ENCODE peak calls at places on chromosomes 13 and 19, in five cellular contexts. B, A, C, X and P are unnamed samples.

GRCh38 chr13:102040812-102041211 is 361.0 kb downstream of the FGF14 start:
- DNase-seq in A (no peak), B (no peak), C (no peak), X (no peak), P (no peak)

GRCh38 chr13:84360843-84361242 is 478.6 kb upstream of the SLITRK1 start:
- DNase-seq in C (no peak), B (no peak), A (no peak), X (no peak), P (no peak)

GRCh38 chr19:6828698-6829633 is 56.5 kb downstream of the VAV1 start:
- DNase-seq in B (no peak), X (no peak), C (peak; percentile 95), A (no peak), P (no peak)

GRCh38 chr19:14440049-14440448 is 6.9 kb downstream of the PKN1 start:
- DNase-seq in X (peak; percentile 63), A (peak; percentile 81), B (peak; percentile 55), C (no peak), P (no peak)

GRCh38 chr19:28351761-28352160 is 861.2 kb downstream of the UQCRFS1 start:
- DNase-seq in B (no peak), C (no peak), A (no peak), X (no peak), P (no peak)

GRCh38 chr13:109587689-109588088 is 198.7 kb downstream of the IRS2 start:
- DNase-seq in C (no peak), B (no peak), X (no peak), A (no peak), P (no peak)

GRCh38 chr13:70171151-70171550 is 62.9 kb upstream of the KLHL1 start:
- DNase-seq in C (no peak), A (no peak), X (no peak), B (no peak), P (no peak)

GRCh38 chr19:38266981-38267597 is 2.7 kb downstream of the SPINT2 start:
- DNase-seq in A (no peak), X (peak; percentile 86), B (no peak), C (peak; percentile 77), P (no peak)

GRCh38 chr13:23928985-23929384 is 31.7 kb upstream of the C1QTNF9B start:
- DNase-seq in C (peak; percentile 13), B (no peak), A (no peak), X (no peak), P (no peak)

GRCh38 chr19:20667281-20667680 is 5.9 kb upstream of the ZNF626 start:
- DNase-seq in X (no peak), A (no peak), B (no peak), C (no peak), P (no peak)

GRCh38 chr19:55464669-55465068 is at the start of gene C19orf85:
- DNase-seq in C (no peak), A (no peak), X (no peak), B (no peak), P (no peak)

GRCh38 chr19:48724796-48725753 is 5.5 kb upstream of the MAMSTR start:
- DNase-seq in A (peak; percentile 92), B (peak; percentile 82), C (peak; percentile 84), X (peak; percentile 47), P (no peak)

GRCh38 chr13:89628567-89628966 is 1718.9 kb upstream of the MIR17HG start:
- DNase-seq in X (no peak), A (no peak), C (no peak), B (no peak), P (no peak)

GRCh38 chr13:92734068-92734467 is 492.5 kb upstream of the GPC6 start:
- DNase-seq in A (no peak), X (no peak), B (no peak), C (no peak), P (no peak)

GRCh38 chr13:84446972-84447700 is 564.9 kb upstream of the SLITRK1 start:
- DNase-seq in A (no peak), X (no peak), B (no peak), C (no peak), P (no peak)

GRCh38 chr19:35232912-35233311 is 4.4 kb upstream of the FAM187B start:
- DNase-seq in C (no peak), X (peak; percentile 19), B (no peak), A (no peak), P (no peak)

GRCh38 chr19:6602729-6603114 is 11.8 kb upstream of the CD70 start:
- DNase-seq in C (no peak), X (no peak), A (no peak), B (no peak), P (no peak)

GRCh38 chr13:74755065-74755464 is 620.9 kb upstream of the KLF12 start:
- DNase-seq in B (no peak), X (no peak), A (no peak), C (no peak), P (no peak)
- H3K27ac ChIP-seq in B (no peak overlapping the region), X (no peak overlapping the region), A (no peak overlapping the region), C (no peak overlapping the region), P (no peak overlapping the region)

GRCh38 chr13:33258437-33259193 is 26.9 kb downstream of the STARD13 start:
- DNase-seq in X (no peak), C (no peak), A (no peak), B (no peak), P (no peak)
- H3K27ac ChIP-seq in X (peak overlapping the region; percentile 71), C (no peak overlapping the region), A (no peak overlapping the region), B (peak overlapping the region; percentile 40), P (no peak overlapping the region)

GRCh38 chr19:40279120-40279551 is 6.0 kb downstream of the AKT2 start:
- DNase-seq in B (peak; percentile 50), X (no peak), C (no peak), A (no peak), P (no peak)
- H3K27ac ChIP-seq in B (peak overlapping the region; percentile 73), X (peak overlapping the region; percentile 74), C (no peak overlapping the region), A (no peak overlapping the region), P (peak overlapping the region; percentile 60)

DNA sequence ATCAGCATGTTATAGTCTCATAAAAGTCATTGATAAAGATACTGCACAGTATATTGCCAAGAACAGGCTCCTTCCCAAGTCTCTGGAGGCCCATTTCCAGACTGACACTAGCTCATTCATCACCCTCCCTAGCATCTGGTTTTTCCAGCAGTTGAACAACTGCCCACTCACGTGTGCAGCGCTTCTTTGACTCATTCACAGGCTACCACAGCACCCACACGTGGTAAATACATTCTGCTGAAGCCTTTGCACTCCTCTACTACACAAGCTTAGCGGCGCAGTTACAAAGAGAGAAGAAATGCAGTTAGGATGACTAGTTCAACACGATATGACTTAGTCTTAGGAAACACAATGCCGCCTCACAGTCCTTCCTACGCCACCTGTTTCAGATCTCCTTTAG is 87.7 kb downstream of the DOCK9 start:
- DNase-seq in B (peak; percentile 53), A (peak; percentile 59), C (no peak), X (peak; percentile 93), P (no peak)
- H3K27ac ChIP-seq in B (no peak overlapping the region), A (no peak overlapping the region), C (no peak overlapping the region), X (no peak overlapping the region), P (no peak overlapping the region)

DNA sequence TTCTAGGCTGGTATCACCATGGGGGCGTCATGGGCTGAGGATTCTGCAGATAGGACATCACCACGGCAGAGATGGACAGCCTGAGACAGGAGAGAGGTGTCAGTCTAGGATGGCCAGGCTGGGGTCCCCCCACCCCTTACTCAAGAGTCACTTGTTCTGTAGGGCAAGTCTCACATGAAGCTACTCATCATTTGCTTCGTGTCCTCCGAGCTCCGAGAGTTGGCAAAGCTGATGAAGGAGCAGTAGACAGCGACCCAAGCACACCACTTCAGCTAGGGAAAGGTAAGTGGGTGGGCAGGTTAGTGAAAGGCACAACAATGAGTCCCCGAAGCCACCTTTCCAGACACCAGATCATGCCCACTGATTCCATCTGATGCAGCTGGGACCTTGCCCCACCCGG is 1.7 kb downstream of the WDR83 start:
- DNase-seq in A (no peak), C (no peak), X (no peak), B (no peak), P (no peak)
- H3K27ac ChIP-seq in A (no peak overlapping the region), C (no peak overlapping the region), X (peak overlapping the region; percentile 93), B (peak overlapping the region; percentile 91), P (peak overlapping the region; percentile 92)